ENCODE peak calls at places on chromosomes 16 and 17, in nine cellular contexts. M is cardiac muscle cell; V is CD8-positive, alpha-beta T cell; O is thoracic aorta; K is adipocyte; N is upper lobe of left lung; E is mesenchymal stem cell; L is heart left ventricle; Q is neural progenitor cell. U is an unnamed sample.

GRCh38 chr17:58269557-58270291 is 11.0 kb downstream of the MPO start:
- DNase-seq in M (no peak), E (no peak), N (no peak), Q (no peak), V (no peak), K (no peak), L (no peak), O (no peak), U (no peak)

GRCh38 chr17:47896672-47897490 is 845 bp downstream of the SP2 start:
- DNase-seq in L (no peak), M (no peak), O (no peak), V (no peak), K (peak; percentile 49), E (peak; percentile 27), Q (no peak), N (no peak), U (no peak)

GRCh38 chr17:71032746-71033273 is 863.5 kb downstream of the KCNJ2 start:
- DNase-seq in M (peak; percentile 38), E (no peak), L (no peak), N (no peak), V (no peak), K (no peak), O (no peak), Q (peak; percentile 84), U (no peak)

GRCh38 chr17:45200701-45201100 is 21.0 kb upstream of the FMNL1 start:
- DNase-seq in M (no peak), L (no peak), E (peak; percentile 46), K (peak; percentile 14), N (peak; percentile 38), V (no peak), Q (no peak), O (no peak), U (peak; percentile 45)

GRCh38 chr17:10265100-10265810 is 66.8 kb upstream of the GAS7 start:
- DNase-seq in K (peak; percentile 71), O (no peak), Q (no peak), E (peak; percentile 53), N (no peak), V (no peak), L (no peak), M (no peak), U (no peak)

GRCh38 chr17:8142158-8142886 is 9.9 kb downstream of the PER1 start:
- DNase-seq in K (no peak), N (no peak), L (no peak), O (no peak), M (no peak), V (no peak), E (no peak), Q (no peak), U (no peak)

GRCh38 chr16:81224836-81225235 is 13.7 kb upstream of the BCO1 start:
- DNase-seq in N (no peak), K (peak; percentile 12), O (no peak), V (no peak), E (peak; percentile 16), Q (no peak), L (no peak), M (no peak), U (no peak)

GRCh38 chr17:48843172-48843900 is 12.5 kb downstream of the CALCOCO2 start:
- DNase-seq in K (peak; percentile 23), N (no peak), O (no peak), V (no peak), M (no peak), L (no peak), E (peak; percentile 40), Q (no peak), U (peak; percentile 8)

GRCh38 chr16:67805718-67806427 is 487 bp downstream of the RANBP10 start:
- DNase-seq in V (no peak), N (peak; percentile 24), L (no peak), Q (peak; percentile 41), K (peak; percentile 41), M (peak; percentile 38), E (peak; percentile 19), O (no peak), U (peak; percentile 11)

GRCh38 chr16:586645-587590 is 2.9 kb upstream of the RAB40C start:
- DNase-seq in K (no peak), Q (no peak), V (no peak), M (no peak), L (no peak), E (no peak), O (no peak), N (no peak), U (peak; percentile 22)
- H3K4me3 ChIP-seq in K (peak overlapping the region; percentile 86), Q (no peak overlapping the region), V (no peak overlapping the region), M (no peak overlapping the region), L (no peak overlapping the region), E (peak overlapping the region; percentile 88), O (no peak overlapping the region), N (no peak overlapping the region), U (no peak overlapping the region)

GRCh38 chr17:43999024-43999423 is 5.4 kb upstream of the NAGS start:
- DNase-seq in V (no peak), M (no peak), N (no peak), O (no peak), E (no peak), K (no peak), Q (no peak), L (no peak), U (no peak)

GRCh38 chr17:43992641-43993040 is 11.8 kb upstream of the NAGS start:
- DNase-seq in O (no peak), V (no peak), M (no peak), L (no peak), E (no peak), N (no peak), K (no peak), Q (no peak), U (no peak)

GRCh38 chr17:43998552-43998951 is 5.9 kb upstream of the NAGS start:
- DNase-seq in V (no peak), E (no peak), O (no peak), M (no peak), N (no peak), L (no peak), K (no peak), Q (no peak), U (no peak)

GRCh38 chr17:43995150-43995471 is 9.3 kb upstream of the NAGS start:
- DNase-seq in L (no peak), N (no peak), M (no peak), K (no peak), V (no peak), Q (no peak), E (no peak), O (no peak), U (no peak)

DNA sequence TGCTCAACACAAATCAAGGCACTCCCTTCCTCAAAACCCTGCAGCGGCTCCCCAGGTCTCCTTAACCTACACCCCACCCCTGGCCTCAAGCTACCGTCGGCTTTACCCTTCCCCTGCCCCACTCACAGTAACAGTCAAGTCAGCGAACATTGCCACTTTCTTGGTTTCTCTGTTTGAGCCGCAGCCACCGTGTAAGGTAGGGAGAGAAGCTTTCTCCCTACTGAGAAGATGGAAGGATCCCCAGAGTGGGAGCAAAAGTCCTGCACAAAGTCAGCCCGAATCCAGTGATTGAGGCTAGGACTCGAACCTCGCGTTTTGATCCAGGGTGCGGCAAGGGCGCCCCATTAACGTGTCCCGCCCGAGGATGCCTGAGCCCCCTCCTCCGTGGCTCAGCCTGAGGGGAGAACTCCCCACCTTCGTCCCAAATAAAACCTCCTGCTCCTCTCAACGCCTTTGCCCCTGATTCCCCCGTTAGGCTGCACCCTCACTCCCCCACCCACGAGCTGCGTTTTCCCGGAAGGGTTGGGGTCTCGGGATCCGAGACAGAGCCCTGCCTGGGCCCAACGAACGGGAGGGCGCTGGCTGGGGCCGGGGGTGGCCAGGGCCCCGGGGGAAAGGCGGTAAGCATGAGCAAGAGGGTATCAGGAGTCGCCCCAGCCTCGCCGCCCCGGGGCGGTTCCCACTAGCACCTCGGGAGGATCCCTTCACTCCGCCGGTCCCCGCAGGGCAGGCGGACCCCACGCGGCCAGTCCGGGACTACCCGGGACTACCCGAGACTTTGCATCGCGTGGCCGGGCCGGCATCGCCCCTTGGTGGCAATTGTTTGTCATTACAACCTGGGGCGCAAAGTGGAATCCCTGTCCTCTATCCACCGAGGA is 9.9 kb upstream of the NAGS start:
- DNase-seq in V (peak; percentile 31), K (peak; percentile 88), N (peak; percentile 59), M (peak; percentile 77), L (peak; percentile 49), O (no peak), Q (peak; percentile 86), E (peak; percentile 66), U (peak; percentile 69)
- H3K4me3 ChIP-seq in V (peak overlapping the region; percentile 32), K (peak overlapping the region; percentile 76), N (peak overlapping the region; percentile 26), M (peak overlapping the region; percentile 21), L (no peak overlapping the region), O (peak overlapping the region; percentile 46), Q (peak overlapping the region; percentile 50), E (peak overlapping the region; percentile 75), U (no peak overlapping the region)

GRCh38 chr16:15856217-15856616 is 611 bp downstream of the MYH11 start:
- DNase-seq in V (no peak), Q (no peak), L (no peak), M (no peak), N (no peak), K (no peak), E (no peak), O (no peak), U (no peak)

GRCh38 chr16:15855704-15856003 is 1.2 kb downstream of the MYH11 start:
- DNase-seq in O (no peak), N (no peak), E (no peak), L (no peak), K (no peak), V (no peak), M (no peak), Q (no peak), U (no peak)

GRCh38 chr16:15854906-15855703 is 1.7 kb downstream of the MYH11 start:
- DNase-seq in E (no peak), Q (no peak), V (no peak), O (no peak), L (no peak), N (no peak), K (no peak), M (no peak), U (no peak)

GRCh38 chr16:15854061-15854460 is 2.8 kb downstream of the MYH11 start:
- DNase-seq in N (no peak), L (no peak), Q (no peak), K (no peak), V (no peak), M (no peak), E (no peak), O (no peak), U (no peak)

GRCh38 chr16:15853021-15853420 is 3.8 kb downstream of the MYH11 start:
- DNase-seq in E (no peak), N (no peak), Q (no peak), K (no peak), M (no peak), V (no peak), L (no peak), O (no peak), U (no peak)
- H3K4me3 ChIP-seq in E (no peak overlapping the region), N (no peak overlapping the region), Q (no peak overlapping the region), K (no peak overlapping the region), M (no peak overlapping the region), V (no peak overlapping the region), L (no peak overlapping the region), O (peak overlapping the region; percentile 89), U (no peak overlapping the region)

DNA sequence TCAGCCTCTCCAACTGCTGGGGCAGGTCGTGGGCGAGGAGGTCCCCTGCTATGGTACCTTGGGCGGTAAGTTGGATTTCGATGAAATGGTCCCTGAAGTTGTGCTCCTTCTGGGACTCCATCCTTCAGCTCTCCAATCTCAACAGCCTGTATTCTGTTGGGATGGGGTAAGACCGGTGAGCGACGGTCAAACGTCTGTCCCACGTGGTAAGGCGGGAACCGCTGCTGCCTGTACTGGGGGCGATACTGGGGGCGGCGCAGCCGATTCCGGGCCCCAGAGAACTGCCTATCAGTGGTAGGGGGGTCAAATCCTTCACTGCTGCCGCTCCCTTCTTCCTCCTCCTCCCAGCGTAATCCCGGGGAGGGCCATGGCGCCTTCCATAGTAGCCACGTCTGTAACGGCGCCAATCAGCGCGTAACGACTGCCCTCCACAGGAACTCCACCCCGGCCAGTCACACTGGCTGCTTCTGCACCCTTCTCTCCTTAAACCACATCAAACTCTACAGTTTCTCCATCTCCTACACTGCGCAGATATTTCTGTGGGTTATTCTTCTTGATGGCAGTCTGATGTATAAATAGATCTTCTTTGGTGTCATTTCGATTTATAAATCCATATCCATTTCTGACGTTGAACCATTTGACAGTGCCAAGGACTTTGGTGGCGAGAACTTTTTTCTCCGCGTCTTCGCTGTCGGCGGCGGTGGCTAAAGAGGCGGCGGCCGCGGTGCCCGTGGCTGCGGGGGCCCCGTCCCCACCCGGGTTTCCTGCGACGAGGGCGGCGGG is 41.1 kb downstream of the AHSP start:
- DNase-seq in V (no peak), O (no peak), E (no peak), N (peak; percentile 68), Q (peak; percentile 51), L (no peak), M (peak; percentile 10), K (peak; percentile 12), U (no peak)
- H3K4me3 ChIP-seq in V (no peak overlapping the region), O (peak overlapping the region; percentile 60), E (no peak overlapping the region), N (peak overlapping the region; percentile 38), Q (peak overlapping the region; percentile 48), L (no peak overlapping the region), M (peak overlapping the region; percentile 29), K (no peak overlapping the region), U (no peak overlapping the region)